ENCODE peak calls at places on chromosomes 12 and 14, in nine cellular contexts. One of them, this sample, is unnamed.

GRCh38 chr14:49860988-49861387 is 8.4 kb upstream of the NEMF start:
- DNase-seq in RWPE2: no peak
- DNase-seq in omental fat pad: no peak
- DNase-seq in progenitor cell of endocrine pancreas: no peak
- DNase-seq in AG10803: no peak
- DNase-seq in right lobe of liver: no peak
- DNase-seq in Panc1: no peak
- DNase-seq in ovary: no peak
- DNase-seq in NB4: no peak
- DNase-seq in this sample: no peak

GRCh38 chr12:76777765-76778216 is 13.9 kb downstream of the ZDHHC17 start:
- DNase-seq in RWPE2: no peak
- DNase-seq in omental fat pad: no peak
- DNase-seq in progenitor cell of endocrine pancreas: no peak
- DNase-seq in AG10803: no peak
- DNase-seq in right lobe of liver: no peak
- DNase-seq in Panc1: no peak
- DNase-seq in ovary: no peak
- DNase-seq in NB4: peak; percentile 46
- DNase-seq in this sample: no peak

GRCh38 chr14:77126461-77126990 is 15.1 kb downstream of the ZDHHC22 start:
- DNase-seq in RWPE2: no peak
- DNase-seq in omental fat pad: no peak
- DNase-seq in progenitor cell of endocrine pancreas: no peak
- DNase-seq in AG10803: no peak
- DNase-seq in right lobe of liver: no peak
- DNase-seq in Panc1: no peak
- DNase-seq in ovary: no peak
- DNase-seq in NB4: no peak
- DNase-seq in this sample: no peak

GRCh38 chr14:85529803-85530574 is at the start of gene FLRT2:
- DNase-seq in RWPE2: peak; percentile 68
- DNase-seq in omental fat pad: no peak
- DNase-seq in progenitor cell of endocrine pancreas: peak; percentile 13
- DNase-seq in AG10803: peak; percentile 80
- DNase-seq in right lobe of liver: peak; percentile 60
- DNase-seq in Panc1: no peak
- DNase-seq in ovary: peak; percentile 81
- DNase-seq in NB4: no peak
- DNase-seq in this sample: no peak

GRCh38 chr14:101191086-101191881 is 287.8 kb upstream of the RTL1 start:
- DNase-seq in RWPE2: no peak
- DNase-seq in omental fat pad: peak; percentile 8
- DNase-seq in progenitor cell of endocrine pancreas: no peak
- DNase-seq in AG10803: no peak
- DNase-seq in right lobe of liver: no peak
- DNase-seq in Panc1: no peak
- DNase-seq in ovary: no peak
- DNase-seq in NB4: no peak
- DNase-seq in this sample: no peak

GRCh38 chr12:116426391-116427136 is 132.6 kb upstream of the MAP1LC3B2 start:
- DNase-seq in RWPE2: peak; percentile 92
- DNase-seq in omental fat pad: no peak
- DNase-seq in progenitor cell of endocrine pancreas: no peak
- DNase-seq in AG10803: peak; percentile 98
- DNase-seq in right lobe of liver: no peak
- DNase-seq in Panc1: peak; percentile 7
- DNase-seq in ovary: peak; percentile 75
- DNase-seq in NB4: no peak
- DNase-seq in this sample: no peak

GRCh38 chr14:39015360-39015961 is 87.6 kb downstream of the SEC23A start:
- DNase-seq in RWPE2: no peak
- DNase-seq in omental fat pad: no peak
- DNase-seq in progenitor cell of endocrine pancreas: no peak
- DNase-seq in AG10803: peak; percentile 62
- DNase-seq in right lobe of liver: no peak
- DNase-seq in Panc1: peak; percentile 8
- DNase-seq in ovary: no peak
- DNase-seq in NB4: peak; percentile 56
- DNase-seq in this sample: no peak

GRCh38 chr14:57833304-57833703 is 32.6 kb downstream of the SLC35F4 start:
- DNase-seq in RWPE2: peak; percentile 88
- DNase-seq in omental fat pad: peak; percentile 24
- DNase-seq in progenitor cell of endocrine pancreas: no peak
- DNase-seq in AG10803: peak; percentile 92
- DNase-seq in right lobe of liver: no peak
- DNase-seq in Panc1: peak; percentile 92
- DNase-seq in ovary: peak; percentile 14
- DNase-seq in NB4: no peak
- DNase-seq in this sample: no peak

GRCh38 chr14:26415618-26416123 is 182.2 kb downstream of the NOVA1 start:
- DNase-seq in RWPE2: no peak
- DNase-seq in omental fat pad: no peak
- DNase-seq in progenitor cell of endocrine pancreas: no peak
- DNase-seq in AG10803: no peak
- DNase-seq in right lobe of liver: no peak
- DNase-seq in Panc1: no peak
- DNase-seq in ovary: peak; percentile 61
- DNase-seq in NB4: no peak
- DNase-seq in this sample: no peak

GRCh38 chr12:12837025-12837872 is 24.1 kb downstream of the DDX47 start:
- DNase-seq in RWPE2: peak; percentile 35
- DNase-seq in omental fat pad: peak; percentile 44
- DNase-seq in progenitor cell of endocrine pancreas: peak; percentile 30
- DNase-seq in AG10803: peak; percentile 72
- DNase-seq in right lobe of liver: no peak
- DNase-seq in Panc1: peak; percentile 71
- DNase-seq in ovary: peak; percentile 58
- DNase-seq in NB4: peak; percentile 61
- DNase-seq in this sample: no peak

GRCh38 chr12:16573652-16574077 is 32.3 kb downstream of the LMO3 start:
- DNase-seq in RWPE2: no peak
- DNase-seq in omental fat pad: peak; percentile 23
- DNase-seq in progenitor cell of endocrine pancreas: no peak
- DNase-seq in AG10803: peak; percentile 41
- DNase-seq in right lobe of liver: no peak
- DNase-seq in Panc1: no peak
- DNase-seq in ovary: no peak
- DNase-seq in NB4: peak; percentile 88
- DNase-seq in this sample: no peak

GRCh38 chr12:323507-323906 is 60.9 kb upstream of the SLC6A13 start:
- DNase-seq in RWPE2: no peak
- DNase-seq in omental fat pad: no peak
- DNase-seq in progenitor cell of endocrine pancreas: no peak
- DNase-seq in AG10803: no peak
- DNase-seq in right lobe of liver: no peak
- DNase-seq in Panc1: no peak
- DNase-seq in ovary: no peak
- DNase-seq in NB4: no peak
- DNase-seq in this sample: no peak

GRCh38 chr12:319116-319515 is 56.5 kb upstream of the SLC6A13 start:
- DNase-seq in RWPE2: no peak
- DNase-seq in omental fat pad: no peak
- DNase-seq in progenitor cell of endocrine pancreas: no peak
- DNase-seq in AG10803: peak; percentile 24
- DNase-seq in right lobe of liver: no peak
- DNase-seq in Panc1: no peak
- DNase-seq in ovary: no peak
- DNase-seq in NB4: no peak
- DNase-seq in this sample: no peak

GRCh38 chr12:325886-326285 is 63.2 kb downstream of the KDM5A start:
- DNase-seq in RWPE2: no peak
- DNase-seq in omental fat pad: no peak
- DNase-seq in progenitor cell of endocrine pancreas: no peak
- DNase-seq in AG10803: peak; percentile 44
- DNase-seq in right lobe of liver: no peak
- DNase-seq in Panc1: no peak
- DNase-seq in ovary: no peak
- DNase-seq in NB4: no peak
- DNase-seq in this sample: no peak

DNA sequence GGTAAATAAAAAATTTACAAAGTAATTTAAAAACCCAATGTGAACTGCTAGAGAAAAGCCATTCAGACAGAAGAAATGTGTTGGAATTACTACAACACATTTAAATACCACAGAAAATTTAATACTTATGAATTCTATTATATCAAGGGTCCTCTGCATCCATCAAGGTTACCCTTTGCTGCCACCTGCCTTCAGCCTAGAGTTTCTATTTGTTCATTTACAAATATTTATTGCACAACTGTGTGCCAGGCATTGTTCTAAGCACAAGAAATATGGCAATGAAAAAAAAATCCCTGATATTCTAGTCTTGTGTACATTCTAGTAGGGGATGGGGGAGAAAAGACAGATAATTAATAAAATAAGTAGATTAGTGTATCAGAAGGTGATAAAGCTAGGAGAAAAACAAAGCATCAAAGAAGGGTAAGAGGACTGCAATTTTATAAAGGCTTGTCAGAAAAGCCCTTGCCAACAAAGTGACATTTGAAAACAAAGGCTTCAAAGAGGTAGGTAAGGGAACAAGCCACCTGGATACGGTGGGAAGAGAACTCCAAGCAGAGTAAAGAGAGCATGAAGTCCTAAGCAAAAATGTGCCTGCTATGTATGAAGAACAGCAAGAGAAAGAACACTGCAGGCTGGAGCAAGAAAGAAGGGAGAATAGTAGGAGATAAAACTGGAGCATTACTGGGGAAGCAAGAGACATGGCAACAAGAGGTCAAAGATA is 59.1 kb upstream of the SLC6A13 start:
- DNase-seq in RWPE2: no peak
- DNase-seq in omental fat pad: no peak
- DNase-seq in progenitor cell of endocrine pancreas: no peak
- DNase-seq in AG10803: peak; percentile 15
- DNase-seq in right lobe of liver: no peak
- DNase-seq in Panc1: no peak
- DNase-seq in ovary: no peak
- DNase-seq in NB4: peak; percentile 25
- DNase-seq in this sample: no peak
- TF ChIP-seq CTCF in RWPE2: no peak
- TF ChIP-seq CTCF in omental fat pad: no peak
- TF ChIP-seq CTCF in progenitor cell of endocrine pancreas: peak; percentile 54
- TF ChIP-seq CTCF in AG10803: peak; percentile 5
- TF ChIP-seq CTCF in right lobe of liver: peak; percentile 60
- TF ChIP-seq CTCF in Panc1: no peak
- TF ChIP-seq CTCF in ovary: no peak
- TF ChIP-seq CTCF in NB4: no peak
- TF ChIP-seq CTCF in this sample: no peak

DNA sequence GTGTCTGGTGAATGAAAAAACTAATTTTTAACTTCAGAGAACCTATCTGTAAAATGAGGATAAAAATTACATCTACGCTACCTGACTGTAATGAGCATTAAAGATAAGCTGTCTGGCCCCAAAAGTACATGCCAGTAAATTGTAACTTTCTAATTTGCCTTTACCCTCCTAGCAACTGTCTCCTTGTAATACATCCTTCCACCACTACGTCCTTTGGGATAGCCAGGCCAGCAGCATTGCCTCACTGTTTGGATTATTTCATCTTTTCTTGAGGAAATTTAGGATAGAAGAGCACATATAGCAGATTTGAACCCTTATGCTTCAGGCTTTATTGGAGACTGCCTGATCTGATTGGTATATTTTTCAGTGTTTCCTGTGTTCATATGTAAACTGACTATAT is 237.3 kb downstream of the BCAT1 start:
- DNase-seq in RWPE2: no peak
- DNase-seq in omental fat pad: no peak
- DNase-seq in progenitor cell of endocrine pancreas: no peak
- DNase-seq in AG10803: no peak
- DNase-seq in right lobe of liver: no peak
- DNase-seq in Panc1: no peak
- DNase-seq in ovary: no peak
- DNase-seq in NB4: no peak
- DNase-seq in this sample: no peak
- TF ChIP-seq CTCF in RWPE2: no peak
- TF ChIP-seq CTCF in omental fat pad: no peak
- TF ChIP-seq CTCF in progenitor cell of endocrine pancreas: no peak
- TF ChIP-seq CTCF in AG10803: no peak
- TF ChIP-seq CTCF in right lobe of liver: no peak
- TF ChIP-seq CTCF in Panc1: no peak
- TF ChIP-seq CTCF in ovary: no peak
- TF ChIP-seq CTCF in NB4: no peak
- TF ChIP-seq CTCF in this sample: no peak

GRCh38 chr14:78153069-78153351 is 17.2 kb upstream of the NRXN3 start:
- DNase-seq in RWPE2: no peak
- DNase-seq in omental fat pad: no peak
- DNase-seq in progenitor cell of endocrine pancreas: no peak
- DNase-seq in AG10803: no peak
- DNase-seq in right lobe of liver: no peak
- DNase-seq in Panc1: no peak
- DNase-seq in ovary: no peak
- DNase-seq in NB4: no peak
- DNase-seq in this sample: no peak

GRCh38 chr14:78157855-78158436 is 12.2 kb upstream of the NRXN3 start:
- DNase-seq in RWPE2: no peak
- DNase-seq in omental fat pad: no peak
- DNase-seq in progenitor cell of endocrine pancreas: peak; percentile 60
- DNase-seq in AG10803: no peak
- DNase-seq in right lobe of liver: no peak
- DNase-seq in Panc1: no peak
- DNase-seq in ovary: no peak
- DNase-seq in NB4: peak; percentile 40
- DNase-seq in this sample: no peak

GRCh38 chr14:78156196-78156595 is 14.0 kb upstream of the NRXN3 start:
- DNase-seq in RWPE2: no peak
- DNase-seq in omental fat pad: no peak
- DNase-seq in progenitor cell of endocrine pancreas: no peak
- DNase-seq in AG10803: no peak
- DNase-seq in right lobe of liver: no peak
- DNase-seq in Panc1: no peak
- DNase-seq in ovary: no peak
- DNase-seq in NB4: no peak
- DNase-seq in this sample: no peak

GRCh38 chr14:78152246-78153068 is 17.7 kb upstream of the NRXN3 start:
- DNase-seq in RWPE2: no peak
- DNase-seq in omental fat pad: no peak
- DNase-seq in progenitor cell of endocrine pancreas: no peak
- DNase-seq in AG10803: no peak
- DNase-seq in right lobe of liver: no peak
- DNase-seq in Panc1: no peak
- DNase-seq in ovary: no peak
- DNase-seq in NB4: peak; percentile 20
- DNase-seq in this sample: no peak

GRCh38 chr14:78154827-78155226 is 15.3 kb upstream of the NRXN3 start:
- DNase-seq in RWPE2: no peak
- DNase-seq in omental fat pad: no peak
- DNase-seq in progenitor cell of endocrine pancreas: no peak
- DNase-seq in AG10803: no peak
- DNase-seq in right lobe of liver: no peak
- DNase-seq in Panc1: no peak
- DNase-seq in ovary: no peak
- DNase-seq in NB4: peak; percentile 21
- DNase-seq in this sample: no peak
- TF ChIP-seq CTCF in RWPE2: peak; percentile 21
- TF ChIP-seq CTCF in omental fat pad: no peak
- TF ChIP-seq CTCF in progenitor cell of endocrine pancreas: peak; percentile 16
- TF ChIP-seq CTCF in AG10803: no peak
- TF ChIP-seq CTCF in right lobe of liver: no peak
- TF ChIP-seq CTCF in Panc1: peak; percentile 27
- TF ChIP-seq CTCF in ovary: no peak
- TF ChIP-seq CTCF in NB4: no peak
- TF ChIP-seq CTCF in this sample: no peak

GRCh38 chr12:79555006-79555925 is 135.5 kb downstream of the PAWR start:
- DNase-seq in RWPE2: no peak
- DNase-seq in omental fat pad: no peak
- DNase-seq in progenitor cell of endocrine pancreas: no peak
- DNase-seq in AG10803: peak; percentile 73
- DNase-seq in right lobe of liver: no peak
- DNase-seq in Panc1: no peak
- DNase-seq in ovary: no peak
- DNase-seq in NB4: peak; percentile 34
- DNase-seq in this sample: no peak
- TF ChIP-seq CTCF in RWPE2: peak; percentile 71
- TF ChIP-seq CTCF in omental fat pad: no peak
- TF ChIP-seq CTCF in progenitor cell of endocrine pancreas: peak; percentile 73
- TF ChIP-seq CTCF in AG10803: peak; percentile 84
- TF ChIP-seq CTCF in right lobe of liver: peak; percentile 74
- TF ChIP-seq CTCF in Panc1: peak; percentile 62
- TF ChIP-seq CTCF in ovary: peak; percentile 68
- TF ChIP-seq CTCF in NB4: peak; percentile 35
- TF ChIP-seq CTCF in this sample: no peak

This sample was measured in activated B cell treated with CpG ODN at 0.5 μM for 24 hours.